ENCODE peak calls at places on chromosomes 13 and 19, in five cellular contexts. One of them, this sample, is unnamed.

GRCh38 chr19:40089462-40089861 is 1.3 kb downstream of the ZNF780A start:
- DNase-seq in HepG2: no peak
- DNase-seq in HCT116: no peak
- DNase-seq in K562: peak
- DNase-seq in GM12878: no peak
- DNase-seq in this sample: no peak

GRCh38 chr19:41235480-41235879 is 16.5 kb downstream of the AXL start:
- DNase-seq in HepG2: no peak
- DNase-seq in HCT116: no peak
- DNase-seq in K562: no peak
- DNase-seq in GM12878: no peak
- DNase-seq in this sample: no peak

GRCh38 chr19:43724896-43725295 is 9.0 kb downstream of the IRGC start:
- DNase-seq in HepG2: no peak
- DNase-seq in HCT116: no peak
- DNase-seq in K562: no peak
- DNase-seq in GM12878: no peak
- DNase-seq in this sample: no peak

GRCh38 chr13:96090240-96091101 is 564 bp downstream of the HS6ST3 start:
- DNase-seq in HepG2: no peak
- DNase-seq in HCT116: no peak
- DNase-seq in K562: no peak
- DNase-seq in GM12878: no peak
- DNase-seq in this sample: peak

GRCh38 chr13:50616101-50616500 is 227.4 kb downstream of the DLEU7 start:
- DNase-seq in HepG2: no peak
- DNase-seq in HCT116: no peak
- DNase-seq in K562: no peak
- DNase-seq in GM12878: no peak
- DNase-seq in this sample: no peak

GRCh38 chr13:37870895-37871550 is 1.5 kb upstream of the TRPC4 start:
- DNase-seq in HepG2: no peak
- DNase-seq in HCT116: no peak
- DNase-seq in K562: no peak
- DNase-seq in GM12878: no peak
- DNase-seq in this sample: no peak

GRCh38 chr19:4375620-4376228 is 24.6 kb downstream of the SH3GL1 start:
- DNase-seq in HepG2: peak
- DNase-seq in HCT116: no peak
- DNase-seq in K562: peak
- DNase-seq in GM12878: peak
- DNase-seq in this sample: peak

GRCh38 chr13:88429862-88430261 is 758.7 kb downstream of the SLITRK5 start:
- DNase-seq in HepG2: no peak
- DNase-seq in HCT116: no peak
- DNase-seq in K562: no peak
- DNase-seq in GM12878: no peak
- DNase-seq in this sample: no peak

GRCh38 chr19:18172331-18173053 is 1.1 kb upstream of the IFI30 start:
- DNase-seq in HepG2: no peak
- DNase-seq in HCT116: no peak
- DNase-seq in K562: no peak
- DNase-seq in GM12878: no peak
- DNase-seq in this sample: peak

GRCh38 chr13:33462109-33462508 is 176.6 kb upstream of the STARD13 start:
- DNase-seq in HepG2: peak
- DNase-seq in HCT116: no peak
- DNase-seq in K562: no peak
- DNase-seq in GM12878: no peak
- DNase-seq in this sample: no peak

GRCh38 chr13:112911883-112912282 is 57.1 kb upstream of the MCF2L start:
- DNase-seq in HepG2: no peak
- DNase-seq in HCT116: no peak
- DNase-seq in K562: no peak
- DNase-seq in GM12878: no peak
- DNase-seq in this sample: no peak
- TF ChIP-seq ZBTB33 in HepG2: peak
- TF ChIP-seq ZBTB33 in HCT116: no peak
- TF ChIP-seq ZBTB33 in K562: no peak
- TF ChIP-seq ZBTB33 in GM12878: no peak
- TF ChIP-seq ZBTB33 in this sample: no peak

GRCh38 chr19:42291437-42291815 is 10.5 kb upstream of the PRR19 start:
- DNase-seq in HepG2: no peak
- DNase-seq in HCT116: no peak
- DNase-seq in K562: no peak
- DNase-seq in GM12878: no peak
- DNase-seq in this sample: no peak
- TF ChIP-seq ZBTB33 in HepG2: no peak
- TF ChIP-seq ZBTB33 in HCT116: no peak
- TF ChIP-seq ZBTB33 in K562: no peak
- TF ChIP-seq ZBTB33 in GM12878: no peak
- TF ChIP-seq ZBTB33 in this sample: no peak

GRCh38 chr13:113939129-113939904 is 34.6 kb downstream of the C13orf46 start:
- DNase-seq in HepG2: no peak
- DNase-seq in HCT116: no peak
- DNase-seq in K562: no peak
- DNase-seq in GM12878: no peak
- DNase-seq in this sample: peak

GRCh38 chr13:113943821-113944565 is 29.9 kb downstream of the C13orf46 start:
- DNase-seq in HepG2: no peak
- DNase-seq in HCT116: no peak
- DNase-seq in K562: no peak
- DNase-seq in GM12878: no peak
- DNase-seq in this sample: peak

GRCh38 chr13:113942591-113943103 is 31.2 kb downstream of the C13orf46 start:
- DNase-seq in HepG2: no peak
- DNase-seq in HCT116: no peak
- DNase-seq in K562: no peak
- DNase-seq in GM12878: no peak
- DNase-seq in this sample: peak

GRCh38 chr13:113939905-113940339 is 34.0 kb downstream of the C13orf46 start:
- DNase-seq in HepG2: peak
- DNase-seq in HCT116: no peak
- DNase-seq in K562: no peak
- DNase-seq in GM12878: no peak
- DNase-seq in this sample: peak

GRCh38 chr13:113941571-113942191 is 32.2 kb downstream of the C13orf46 start:
- DNase-seq in HepG2: no peak
- DNase-seq in HCT116: no peak
- DNase-seq in K562: no peak
- DNase-seq in GM12878: no peak
- DNase-seq in this sample: peak
- TF ChIP-seq ZBTB33 in HepG2: no peak
- TF ChIP-seq ZBTB33 in HCT116: no peak
- TF ChIP-seq ZBTB33 in K562: no peak
- TF ChIP-seq ZBTB33 in GM12878: no peak
- TF ChIP-seq ZBTB33 in this sample: no peak

GRCh38 chr13:48412881-48413351 is at the start of gene LPAR6:
- DNase-seq in HepG2: peak
- DNase-seq in HCT116: no peak
- DNase-seq in K562: no peak
- DNase-seq in GM12878: no peak
- DNase-seq in this sample: no peak
- TF ChIP-seq ZBTB33 in HepG2: no peak
- TF ChIP-seq ZBTB33 in HCT116: no peak
- TF ChIP-seq ZBTB33 in K562: no peak
- TF ChIP-seq ZBTB33 in GM12878: no peak
- TF ChIP-seq ZBTB33 in this sample: no peak

GRCh38 chr19:35856546-35857149 is at the start of gene KIRREL2:
- DNase-seq in HepG2: no peak
- DNase-seq in HCT116: no peak
- DNase-seq in K562: no peak
- DNase-seq in GM12878: no peak
- DNase-seq in this sample: peak
- TF ChIP-seq ZBTB33 in HepG2: no peak
- TF ChIP-seq ZBTB33 in HCT116: no peak
- TF ChIP-seq ZBTB33 in K562: no peak
- TF ChIP-seq ZBTB33 in GM12878: no peak
- TF ChIP-seq ZBTB33 in this sample: no peak

GRCh38 chr19:13554506-13555235 is 48.4 kb upstream of the CACNA1A start:
- DNase-seq in HepG2: no peak
- DNase-seq in HCT116: no peak
- DNase-seq in K562: no peak
- DNase-seq in GM12878: no peak
- DNase-seq in this sample: no peak
- TF ChIP-seq ZBTB33 in HepG2: no peak
- TF ChIP-seq ZBTB33 in HCT116: no peak
- TF ChIP-seq ZBTB33 in K562: no peak
- TF ChIP-seq ZBTB33 in GM12878: no peak
- TF ChIP-seq ZBTB33 in this sample: no peak

DNA sequence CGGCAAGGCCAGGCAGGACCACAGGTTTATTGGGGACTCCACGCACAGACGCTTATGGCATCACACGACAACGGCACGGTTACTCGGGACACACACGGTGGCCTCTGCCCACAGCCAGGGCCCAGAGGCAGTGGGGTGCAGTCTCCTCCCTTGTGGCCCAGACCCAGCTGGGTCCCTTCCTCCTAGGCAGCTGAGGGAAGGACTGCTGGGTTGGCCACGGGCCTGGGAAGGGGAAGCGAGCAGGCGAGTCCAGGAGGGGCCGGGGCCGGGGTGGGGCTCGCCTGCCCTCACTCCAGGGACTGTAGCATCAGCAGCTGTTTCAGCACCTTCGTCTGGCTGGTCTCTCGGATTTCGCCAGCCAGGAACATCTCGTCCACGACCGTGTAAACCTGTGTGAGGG is 12.5 kb downstream of the AP2S1 start:
- DNase-seq in HepG2: no peak
- DNase-seq in HCT116: no peak
- DNase-seq in K562: no peak
- DNase-seq in GM12878: no peak
- DNase-seq in this sample: peak
- TF ChIP-seq ZBTB33 in HepG2: no peak
- TF ChIP-seq ZBTB33 in HCT116: no peak
- TF ChIP-seq ZBTB33 in K562: no peak
- TF ChIP-seq ZBTB33 in GM12878: no peak
- TF ChIP-seq ZBTB33 in this sample: no peak

DNA sequence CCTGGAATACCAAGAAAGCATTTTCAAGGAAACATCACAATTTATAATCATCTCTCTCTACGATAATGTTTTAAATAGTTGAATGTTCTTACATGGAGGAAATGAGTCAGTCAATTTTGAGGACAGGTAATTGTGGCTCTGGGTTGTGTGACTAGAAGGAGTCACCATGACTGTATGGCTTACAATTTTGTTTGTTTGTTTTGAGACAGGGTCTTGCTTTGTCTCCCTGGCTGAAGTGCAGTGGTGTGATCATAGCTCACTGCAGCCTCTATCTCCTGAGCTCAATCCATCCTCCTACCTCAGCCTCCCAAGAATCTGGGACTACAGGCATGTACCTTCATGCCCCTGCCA is 47.4 kb downstream of the COG3 start:
- DNase-seq in HepG2: no peak
- DNase-seq in HCT116: no peak
- DNase-seq in K562: no peak
- DNase-seq in GM12878: no peak
- DNase-seq in this sample: no peak
- TF ChIP-seq ZBTB33 in HepG2: no peak
- TF ChIP-seq ZBTB33 in HCT116: no peak
- TF ChIP-seq ZBTB33 in K562: no peak
- TF ChIP-seq ZBTB33 in GM12878: no peak
- TF ChIP-seq ZBTB33 in this sample: no peak

GRCh38 chr19:30148803-30149202 is 206.8 kb downstream of the URI1 start:
- DNase-seq in HepG2: no peak
- DNase-seq in HCT116: no peak
- DNase-seq in K562: no peak
- DNase-seq in GM12878: no peak
- DNase-seq in this sample: no peak

GRCh38 chr19:30151081-30151480 is 209.0 kb downstream of the URI1 start:
- DNase-seq in HepG2: no peak
- DNase-seq in HCT116: no peak
- DNase-seq in K562: no peak
- DNase-seq in GM12878: no peak
- DNase-seq in this sample: no peak

GRCh38 chr19:30148039-30148438 is 206.0 kb downstream of the URI1 start:
- DNase-seq in HepG2: peak
- DNase-seq in HCT116: no peak
- DNase-seq in K562: no peak
- DNase-seq in GM12878: no peak
- DNase-seq in this sample: no peak

GRCh38 chr19:30150626-30151025 is 208.6 kb downstream of the URI1 start:
- DNase-seq in HepG2: no peak
- DNase-seq in HCT116: no peak
- DNase-seq in K562: no peak
- DNase-seq in GM12878: no peak
- DNase-seq in this sample: no peak

DNA sequence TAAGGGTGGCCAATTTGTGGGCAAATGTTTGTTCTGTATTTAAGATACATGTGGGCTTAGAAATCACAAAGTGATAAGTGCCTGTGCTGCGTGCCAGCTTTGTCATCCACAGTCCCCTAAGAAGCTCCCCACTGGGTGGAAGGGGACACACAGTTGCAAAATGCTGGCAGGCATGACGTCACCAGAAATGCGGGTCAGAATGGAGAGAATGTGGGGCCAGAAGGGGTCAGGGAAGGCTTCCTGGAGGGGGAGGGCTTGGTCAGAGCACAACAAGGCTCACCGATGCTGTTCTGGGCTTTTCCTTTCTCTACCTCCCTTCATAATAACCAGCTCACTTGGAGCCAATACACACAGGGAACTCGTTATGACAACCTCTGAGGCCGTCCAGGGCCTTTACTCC is 207.3 kb downstream of the URI1 start:
- DNase-seq in HepG2: no peak
- DNase-seq in HCT116: no peak
- DNase-seq in K562: no peak
- DNase-seq in GM12878: no peak
- DNase-seq in this sample: no peak
- TF ChIP-seq ZBTB33 in HepG2: no peak
- TF ChIP-seq ZBTB33 in HCT116: no peak
- TF ChIP-seq ZBTB33 in K562: no peak
- TF ChIP-seq ZBTB33 in GM12878: no peak
- TF ChIP-seq ZBTB33 in this sample: no peak